ENCODE peak calls at places on chromosomes 16 and 17, in eight cellular contexts. D, F, W, R, C, N, B and H are unnamed samples.

GRCh38 chr16:66427451-66427860 is 361 bp downstream of the BEAN1 start:
- DNase-seq in B (no peak), F (no peak), W (no peak), N (no peak), D (no peak), R (no peak), C (no peak), H (no peak)

GRCh38 chr16:13138528-13138927 is 237.1 kb downstream of the SHISA9 start:
- DNase-seq in B (no peak), W (no peak), C (no peak), D (no peak), F (peak; percentile 13), N (no peak), R (no peak), H (no peak)

GRCh38 chr16:22373662-22374310 is 633 bp downstream of the CDR2 start:
- DNase-seq in C (no peak), D (peak; percentile 58), W (peak; percentile 29), B (peak; percentile 47), R (peak; percentile 33), F (peak; percentile 44), N (peak; percentile 31), H (no peak)

GRCh38 chr16:47925811-47926460 is 229.9 kb downstream of the ABCC12 start:
- DNase-seq in B (no peak), D (no peak), F (no peak), C (no peak), W (no peak), N (no peak), R (peak; percentile 18), H (peak; percentile 91)

GRCh38 chr17:7912927-7913524 is 3.1 kb downstream of the RNF227 start:
- DNase-seq in W (no peak), D (no peak), C (peak; percentile 62), F (peak; percentile 87), N (peak; percentile 85), R (peak; percentile 92), B (peak; percentile 9), H (no peak)

GRCh38 chr17:35171834-35172233 is 22.4 kb downstream of the SLC35G3 start:
- DNase-seq in W (no peak), N (no peak), D (no peak), B (no peak), F (no peak), C (no peak), R (peak; percentile 37), H (no peak)

GRCh38 chr17:39164675-39165143 is 1.3 kb downstream of the ARL5C start:
- DNase-seq in F (peak; percentile 83), W (peak; percentile 47), R (peak; percentile 75), D (peak; percentile 82), B (peak; percentile 99), N (peak; percentile 75), C (peak; percentile 85), H (peak; percentile 95)

GRCh38 chr16:23071202-23072083 is 77.8 kb downstream of the USP31 start:
- DNase-seq in B (no peak), F (peak; percentile 18), R (no peak), W (no peak), C (no peak), D (no peak), N (no peak), H (peak; percentile 86)

GRCh38 chr16:71882505-71883192 is 1.3 kb downstream of the ZNF821 start:
- DNase-seq in R (peak; percentile 83), C (peak; percentile 76), D (no peak), N (peak; percentile 76), B (peak; percentile 87), F (peak; percentile 88), W (peak; percentile 51), H (peak; percentile 94)

GRCh38 chr16:85395207-85395912 is 217.8 kb upstream of the GSE1 start:
- DNase-seq in B (peak; percentile 82), W (peak; percentile 64), R (peak; percentile 90), D (no peak), F (peak; percentile 99), N (peak; percentile 95), C (peak; percentile 53), H (no peak)

GRCh38 chr17:60065136-60065535 is 13.6 kb downstream of the HEATR6 start:
- DNase-seq in R (no peak), B (no peak), W (no peak), D (no peak), F (no peak), C (no peak), N (no peak), H (no peak)

GRCh38 chr17:77308768-77309726 is 168.3 kb downstream of the SEC14L1 start:
- DNase-seq in D (no peak), R (no peak), C (no peak), N (peak; percentile 52), B (no peak), F (peak; percentile 55), W (no peak), H (no peak)

GRCh38 chr16:65226077-65226476 is 104.2 kb upstream of the CDH11 start:
- DNase-seq in B (no peak), N (no peak), R (no peak), W (no peak), D (no peak), F (no peak), C (no peak), H (peak; percentile 26)

GRCh38 chr17:65467156-65467555 is 94.3 kb downstream of the AXIN2 start:
- DNase-seq in N (no peak), F (no peak), B (no peak), R (no peak), C (no peak), D (no peak), W (no peak), H (no peak)

GRCh38 chr16:57538235-57538711 is 1.9 kb upstream of the CCDC102A start:
- DNase-seq in R (no peak), D (peak; percentile 44), W (peak; percentile 14), B (no peak), N (no peak), F (no peak), C (no peak), H (no peak)

GRCh38 chr17:30243568-30243967 is 8.1 kb upstream of the SLC6A4 start:
- DNase-seq in W (no peak), C (no peak), F (no peak), B (no peak), N (no peak), R (no peak), D (no peak), H (no peak)

GRCh38 chr16:65793781-65794180 is 572.7 kb upstream of the CDH5 start:
- DNase-seq in W (no peak), N (no peak), R (no peak), C (no peak), F (no peak), B (no peak), D (no peak), H (peak; percentile 82)

GRCh38 chr16:9091867-9092281 is 430 bp downstream of the HAPSTR1 start:
- DNase-seq in N (no peak), C (no peak), R (peak; percentile 16), W (no peak), D (peak; percentile 55), B (peak; percentile 45), F (peak; percentile 45), H (no peak)

GRCh38 chr17:7261377-7262191 is 694 bp downstream of the CLDN7 start:
- DNase-seq in R (no peak), F (no peak), D (no peak), W (no peak), C (no peak), B (peak; percentile 24), N (no peak), H (no peak)

GRCh38 chr16:55655709-55656694 is at the start of gene SLC6A2:
- DNase-seq in C (no peak), N (no peak), D (no peak), B (no peak), R (no peak), W (no peak), F (no peak), H (no peak)

GRCh38 chr16:2159052-2159838 is 3.7 kb downstream of the TRAF7 start:
- DNase-seq in W (no peak), C (no peak), D (no peak), N (no peak), R (no peak), F (no peak), B (no peak), H (no peak)

GRCh38 chr17:1197379-1197778 is 17.6 kb upstream of the ABR start:
- DNase-seq in B (no peak), F (no peak), C (no peak), N (no peak), D (no peak), W (no peak), R (no peak), H (no peak)

GRCh38 chr17:73187203-73187769 is 5.6 kb upstream of the COG1 start:
- DNase-seq in N (no peak), R (no peak), B (no peak), W (no peak), C (peak; percentile 72), F (no peak), D (no peak), H (no peak)

GRCh38 chr17:78805301-78805700 is 23.2 kb upstream of the CYTH1 start:
- DNase-seq in B (no peak), R (no peak), C (no peak), F (no peak), W (no peak), D (no peak), N (no peak), H (no peak)

GRCh38 chr16:55120408-55120807 is 189.7 kb downstream of the IRX5 start:
- DNase-seq in F (no peak), R (no peak), B (no peak), N (peak; percentile 12), W (no peak), C (no peak), D (no peak), H (no peak)